ENCODE peak calls at places on chromosomes 6 and 20, in six cellular contexts. One of them, this sample, is unnamed.

GRCh38 chr6:56649053-56649769 is 6.5 kb upstream of the DST start:
- DNase-seq in H9: no peak
- DNase-seq in H1: no peak
- DNase-seq in IMR-90: no peak
- DNase-seq in neuronal stem cell: no peak
- DNase-seq in mesenchymal stem cell: peak
- DNase-seq in this sample: no peak

GRCh38 chr6:112189494-112189893 is 64.9 kb downstream of the LAMA4 start:
- DNase-seq in H9: no peak
- DNase-seq in H1: no peak
- DNase-seq in IMR-90: peak
- DNase-seq in neuronal stem cell: no peak
- DNase-seq in mesenchymal stem cell: no peak
- DNase-seq in this sample: no peak

GRCh38 chr20:58690351-58690750 is 2.2 kb upstream of the NPEPL1 start:
- DNase-seq in H9: no peak
- DNase-seq in H1: no peak
- DNase-seq in IMR-90: no peak
- DNase-seq in neuronal stem cell: no peak
- DNase-seq in mesenchymal stem cell: no peak
- DNase-seq in this sample: no peak

GRCh38 chr6:6697620-6698019 is 109.1 kb downstream of the LY86 start:
- DNase-seq in H9: no peak
- DNase-seq in H1: no peak
- DNase-seq in IMR-90: no peak
- DNase-seq in neuronal stem cell: no peak
- DNase-seq in mesenchymal stem cell: peak
- DNase-seq in this sample: peak

GRCh38 chr6:132648356-132648755 is 10.6 kb downstream of the TAAR1 start:
- DNase-seq in H9: no peak
- DNase-seq in H1: no peak
- DNase-seq in IMR-90: peak
- DNase-seq in neuronal stem cell: no peak
- DNase-seq in mesenchymal stem cell: peak
- DNase-seq in this sample: no peak

GRCh38 chr20:19770375-19770774 is 12.3 kb downstream of the RIN2 start:
- DNase-seq in H9: no peak
- DNase-seq in H1: no peak
- DNase-seq in IMR-90: no peak
- DNase-seq in neuronal stem cell: no peak
- DNase-seq in mesenchymal stem cell: peak
- DNase-seq in this sample: peak

GRCh38 chr20:45951474-45951873 is 17.0 kb downstream of the PCIF1 start:
- DNase-seq in H9: no peak
- DNase-seq in H1: no peak
- DNase-seq in IMR-90: no peak
- DNase-seq in neuronal stem cell: no peak
- DNase-seq in mesenchymal stem cell: no peak
- DNase-seq in this sample: no peak

GRCh38 chr6:501891-502601 is 110.5 kb downstream of the IRF4 start:
- DNase-seq in H9: no peak
- DNase-seq in H1: no peak
- DNase-seq in IMR-90: no peak
- DNase-seq in neuronal stem cell: no peak
- DNase-seq in mesenchymal stem cell: peak
- DNase-seq in this sample: peak

DNA sequence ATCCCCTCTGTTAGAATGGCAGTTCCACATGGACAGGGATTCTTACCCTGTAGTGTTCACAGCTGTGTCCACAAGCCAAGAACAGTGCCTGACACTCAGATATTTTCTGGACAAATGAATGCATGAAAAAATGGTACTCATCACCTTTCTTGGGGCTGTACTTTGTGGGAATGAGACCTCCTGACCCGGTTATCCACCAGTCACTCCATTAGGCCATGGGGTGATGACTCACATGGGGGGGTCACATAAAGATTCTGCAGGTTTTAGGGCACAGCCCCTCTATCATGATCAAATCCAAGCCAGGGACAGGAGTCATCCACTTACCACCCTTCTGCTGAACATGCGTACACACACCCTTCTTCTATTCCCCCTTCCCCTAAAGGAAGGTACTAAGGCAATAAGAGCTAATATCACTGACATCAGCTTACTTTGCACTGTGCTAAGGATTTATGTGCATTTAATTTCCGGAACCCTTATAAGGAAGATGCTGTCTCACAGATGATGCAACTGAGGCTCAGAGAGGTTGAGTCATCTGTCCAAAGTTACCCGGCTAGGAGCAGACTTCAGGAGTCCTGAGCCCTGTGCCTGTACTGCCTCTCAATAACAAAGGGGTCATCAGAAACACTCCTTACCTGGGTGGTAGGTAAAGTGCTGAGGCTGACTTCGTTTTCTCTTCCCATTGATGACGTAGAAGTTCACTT is 107.8 kb downstream of the NFATC2 start:
- DNase-seq in H9: no peak
- DNase-seq in H1: no peak
- DNase-seq in IMR-90: peak
- DNase-seq in neuronal stem cell: no peak
- DNase-seq in mesenchymal stem cell: peak
- DNase-seq in this sample: no peak
- H2BK5ac ChIP-seq in H9: no peak
- H2BK5ac ChIP-seq in H1: no peak
- H2BK5ac ChIP-seq in IMR-90: no peak
- H2BK5ac ChIP-seq in neuronal stem cell: no peak
- H2BK5ac ChIP-seq in mesenchymal stem cell: no peak
- H2BK5ac ChIP-seq in this sample: no peak

GRCh38 chr6:138817799-138818198 is 21.9 kb downstream of the ECT2L start:
- DNase-seq in H9: peak
- DNase-seq in H1: peak
- DNase-seq in IMR-90: peak
- DNase-seq in neuronal stem cell: no peak
- DNase-seq in mesenchymal stem cell: peak
- DNase-seq in this sample: peak

GRCh38 chr6:138821519-138821918 is 25.6 kb downstream of the ECT2L start:
- DNase-seq in H9: no peak
- DNase-seq in H1: no peak
- DNase-seq in IMR-90: no peak
- DNase-seq in neuronal stem cell: no peak
- DNase-seq in mesenchymal stem cell: no peak
- DNase-seq in this sample: no peak

GRCh38 chr6:138815221-138815620 is 19.3 kb downstream of the ECT2L start:
- DNase-seq in H9: no peak
- DNase-seq in H1: no peak
- DNase-seq in IMR-90: no peak
- DNase-seq in neuronal stem cell: no peak
- DNase-seq in mesenchymal stem cell: no peak
- DNase-seq in this sample: no peak

GRCh38 chr6:138815797-138816528 is 20.1 kb downstream of the ECT2L start:
- DNase-seq in H9: no peak
- DNase-seq in H1: no peak
- DNase-seq in IMR-90: peak
- DNase-seq in neuronal stem cell: peak
- DNase-seq in mesenchymal stem cell: peak
- DNase-seq in this sample: peak

DNA sequence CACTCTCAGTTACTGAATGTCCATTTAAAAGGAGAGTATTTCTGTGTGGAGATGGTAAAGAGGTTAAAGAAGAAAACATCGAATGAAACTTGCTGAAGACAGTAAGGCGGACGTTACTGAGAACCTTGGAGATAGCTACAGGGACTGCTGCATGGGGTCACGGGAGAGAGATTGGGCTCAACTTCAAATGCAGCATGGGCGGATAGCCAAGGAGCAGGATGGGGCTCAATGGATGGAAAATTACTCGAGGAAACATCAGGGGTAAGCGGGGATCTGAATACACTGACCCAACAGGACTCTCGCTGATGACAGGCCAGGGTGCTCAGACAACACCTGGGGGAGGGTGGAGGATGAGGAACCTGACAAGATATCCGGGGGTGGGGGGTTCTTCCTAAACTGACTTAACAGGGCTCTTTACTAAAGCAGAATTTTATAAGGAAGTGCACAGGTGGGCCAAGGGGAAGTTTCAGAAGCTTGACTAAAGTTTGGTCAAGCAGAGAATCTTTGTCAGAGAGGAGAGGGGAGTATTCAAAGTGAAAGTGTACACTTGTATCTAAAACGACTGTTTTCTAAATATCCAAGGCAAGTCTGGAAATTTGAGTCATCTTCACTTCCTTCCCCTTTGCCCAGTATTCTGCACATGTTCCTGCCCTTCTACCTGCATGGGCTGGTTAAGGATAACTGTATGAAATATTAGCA is 22.8 kb downstream of the ECT2L start:
- DNase-seq in H9: peak
- DNase-seq in H1: no peak
- DNase-seq in IMR-90: no peak
- DNase-seq in neuronal stem cell: no peak
- DNase-seq in mesenchymal stem cell: peak
- DNase-seq in this sample: peak
- H2BK5ac ChIP-seq in H9: no peak
- H2BK5ac ChIP-seq in H1: peak
- H2BK5ac ChIP-seq in IMR-90: no peak
- H2BK5ac ChIP-seq in neuronal stem cell: no peak
- H2BK5ac ChIP-seq in mesenchymal stem cell: no peak
- H2BK5ac ChIP-seq in this sample: no peak

GRCh38 chr20:33993800-33994623 is at the start of gene RALY:
- DNase-seq in H9: peak
- DNase-seq in H1: peak
- DNase-seq in IMR-90: peak
- DNase-seq in neuronal stem cell: peak
- DNase-seq in mesenchymal stem cell: peak
- DNase-seq in this sample: peak

GRCh38 chr20:33994624-33994913 is 858 bp downstream of the RALY start:
- DNase-seq in H9: no peak
- DNase-seq in H1: no peak
- DNase-seq in IMR-90: no peak
- DNase-seq in neuronal stem cell: no peak
- DNase-seq in mesenchymal stem cell: no peak
- DNase-seq in this sample: no peak

GRCh38 chr20:33992145-33992922 is 1.4 kb upstream of the RALY start:
- DNase-seq in H9: no peak
- DNase-seq in H1: no peak
- DNase-seq in IMR-90: peak
- DNase-seq in neuronal stem cell: no peak
- DNase-seq in mesenchymal stem cell: no peak
- DNase-seq in this sample: no peak

GRCh38 chr20:33991498-33991897 is 2.2 kb upstream of the RALY start:
- DNase-seq in H9: no peak
- DNase-seq in H1: no peak
- DNase-seq in IMR-90: no peak
- DNase-seq in neuronal stem cell: no peak
- DNase-seq in mesenchymal stem cell: no peak
- DNase-seq in this sample: peak

DNA sequence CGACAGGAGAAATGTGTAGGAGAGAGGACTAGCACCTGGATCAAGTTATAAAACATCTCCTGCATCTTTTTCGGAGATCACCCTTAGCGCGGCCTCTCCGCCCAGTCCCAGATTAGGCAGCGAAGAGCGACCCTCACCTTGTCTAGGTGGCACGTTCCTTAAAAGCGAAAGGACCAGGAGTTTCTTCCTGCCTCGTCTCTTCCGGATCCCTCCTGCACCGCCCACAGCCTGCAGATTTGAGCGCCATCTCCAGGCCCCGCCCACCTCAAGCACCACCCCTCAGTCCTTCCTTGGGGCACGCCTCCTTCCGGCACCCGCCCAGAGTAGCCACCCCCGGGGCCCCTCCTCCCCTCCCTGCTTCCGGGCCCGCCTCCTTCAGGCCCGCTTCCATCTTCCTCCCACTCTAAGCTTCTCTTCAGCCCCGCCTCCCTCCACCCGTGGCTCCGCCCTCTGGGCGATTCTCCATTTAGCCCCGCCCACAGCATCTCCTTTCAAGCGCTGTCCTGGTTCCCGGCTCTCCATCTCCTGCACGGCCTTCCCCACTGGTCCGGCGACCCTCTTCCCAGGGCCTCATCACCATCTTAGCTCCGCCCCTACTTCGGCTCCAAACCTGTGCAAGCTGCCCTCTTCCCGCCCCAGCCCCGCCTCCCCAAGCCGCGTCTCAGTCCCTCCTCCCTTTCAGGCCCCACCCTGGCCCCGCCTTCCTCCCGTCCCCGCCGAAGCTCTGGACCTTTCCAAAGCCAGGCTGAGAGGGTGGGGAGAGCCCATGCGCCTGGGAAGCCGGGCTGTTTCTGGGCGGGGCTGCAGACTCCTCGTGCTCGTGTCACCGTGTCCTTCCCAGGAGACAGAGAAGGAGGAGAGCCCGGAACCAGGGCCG is 550 bp upstream of the RALY start:
- DNase-seq in H9: peak
- DNase-seq in H1: peak
- DNase-seq in IMR-90: peak
- DNase-seq in neuronal stem cell: peak
- DNase-seq in mesenchymal stem cell: peak
- DNase-seq in this sample: peak
- H2BK5ac ChIP-seq in H9: no peak
- H2BK5ac ChIP-seq in H1: peak
- H2BK5ac ChIP-seq in IMR-90: peak
- H2BK5ac ChIP-seq in neuronal stem cell: peak
- H2BK5ac ChIP-seq in mesenchymal stem cell: peak
- H2BK5ac ChIP-seq in this sample: no peak

GRCh38 chr20:63889241-63890200 is 5.4 kb upstream of the DNAJC5 start:
- DNase-seq in H9: no peak
- DNase-seq in H1: no peak
- DNase-seq in IMR-90: peak
- DNase-seq in neuronal stem cell: no peak
- DNase-seq in mesenchymal stem cell: peak
- DNase-seq in this sample: no peak

GRCh38 chr20:63890616-63891015 is 4.3 kb upstream of the DNAJC5 start:
- DNase-seq in H9: no peak
- DNase-seq in H1: no peak
- DNase-seq in IMR-90: no peak
- DNase-seq in neuronal stem cell: no peak
- DNase-seq in mesenchymal stem cell: no peak
- DNase-seq in this sample: no peak

GRCh38 chr20:63892402-63892801 is 2.5 kb upstream of the DNAJC5 start:
- DNase-seq in H9: no peak
- DNase-seq in H1: no peak
- DNase-seq in IMR-90: no peak
- DNase-seq in neuronal stem cell: no peak
- DNase-seq in mesenchymal stem cell: no peak
- DNase-seq in this sample: no peak

GRCh38 chr20:63890201-63890576 is 4.7 kb upstream of the DNAJC5 start:
- DNase-seq in H9: no peak
- DNase-seq in H1: no peak
- DNase-seq in IMR-90: peak
- DNase-seq in neuronal stem cell: no peak
- DNase-seq in mesenchymal stem cell: no peak
- DNase-seq in this sample: no peak

DNA sequence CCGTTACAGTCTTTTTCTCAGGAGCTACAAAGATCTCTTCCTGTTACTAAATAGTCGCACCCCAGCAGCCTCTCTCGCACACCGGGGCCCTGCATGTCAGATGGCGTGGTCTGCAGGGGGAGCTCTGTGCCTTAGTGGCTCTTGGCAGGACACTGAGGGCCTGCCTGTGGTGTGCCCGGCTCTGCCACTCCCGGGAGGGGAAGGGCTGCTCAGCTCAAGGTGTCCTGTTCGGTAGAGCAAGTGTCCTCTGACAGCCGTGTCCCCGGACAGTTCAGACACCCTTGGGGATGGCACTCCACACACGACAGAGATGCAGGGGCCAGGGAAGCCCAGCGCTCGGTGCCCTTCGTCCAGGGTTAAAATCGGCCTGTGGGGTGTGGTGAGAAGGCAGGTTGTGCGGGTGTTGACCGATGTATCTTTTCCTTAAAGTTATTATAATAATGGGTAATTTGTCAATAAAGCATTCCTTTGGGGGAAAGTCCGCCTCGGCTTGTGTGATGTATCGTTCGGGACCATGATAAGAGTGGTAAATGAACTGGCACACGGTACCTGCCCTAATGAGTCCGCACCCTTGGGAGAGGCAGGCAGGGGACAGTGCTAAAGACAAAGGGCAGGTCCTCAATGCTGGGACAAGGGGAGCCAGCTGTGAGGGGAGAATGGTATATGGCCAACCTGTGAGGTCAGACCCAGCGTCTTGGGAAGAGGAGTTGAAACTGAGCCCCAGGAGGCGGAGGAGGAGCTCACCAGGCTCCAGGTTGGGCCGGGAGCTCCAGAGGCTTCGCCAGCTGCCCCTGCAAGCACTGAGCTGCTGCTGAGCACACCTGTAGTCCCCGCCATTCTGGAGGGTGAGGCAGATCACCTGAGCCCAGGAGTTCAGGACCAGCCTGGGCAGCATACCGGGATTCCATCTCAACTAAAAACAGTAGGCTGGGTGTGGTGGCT is 3.6 kb upstream of the DNAJC5 start:
- DNase-seq in H9: peak
- DNase-seq in H1: no peak
- DNase-seq in IMR-90: no peak
- DNase-seq in neuronal stem cell: no peak
- DNase-seq in mesenchymal stem cell: no peak
- DNase-seq in this sample: peak
- H2BK5ac ChIP-seq in H9: no peak
- H2BK5ac ChIP-seq in H1: no peak
- H2BK5ac ChIP-seq in IMR-90: no peak
- H2BK5ac ChIP-seq in neuronal stem cell: no peak
- H2BK5ac ChIP-seq in mesenchymal stem cell: no peak
- H2BK5ac ChIP-seq in this sample: no peak

This sample was measured in mesendoderm.